ENCODE peak calls at places on chromosomes 5 and 9, in five cellular contexts. F is B cell; N is EL; P is HEK293T; C is activated T-cell treated with anti-CD3 and anti-CD28 coated beads, Interleukin-2, amount 50 U/mL, for 72 hours. L is an unnamed sample.

GRCh38 chr5:111364992-111365391 is 140.8 kb downstream of the CAMK4 start:
- DNase-seq in F (no peak), N (no peak), P (no peak), C (no peak), L (no peak)

GRCh38 chr9:385818-386398 is 171.2 kb downstream of the DOCK8 start:
- DNase-seq in F (peak), N (peak), P (peak), C (peak), L (peak)

GRCh38 chr5:107893642-107894041 is 222.9 kb upstream of the EFNA5 start:
- DNase-seq in F (no peak), N (peak), P (no peak), C (no peak), L (peak)

GRCh38 chr5:162128117-162128516 is 60.5 kb downstream of the GABRG2 start:
- DNase-seq in F (no peak), N (no peak), P (no peak), C (no peak), L (no peak)

GRCh38 chr5:75023368-75024159 is 28.8 kb downstream of the GCNT4 start:
- DNase-seq in F (no peak), N (no peak), P (no peak), C (peak), L (no peak)

GRCh38 chr9:97737429-97737828 is 40.3 kb upstream of the XPA start:
- DNase-seq in F (no peak), N (peak), P (peak), C (no peak), L (no peak)

GRCh38 chr5:152246401-152246800 is 158.7 kb downstream of the NMUR2 start:
- DNase-seq in F (no peak), N (peak), P (peak), C (no peak), L (no peak)

GRCh38 chr5:2460098-2460497 is 291.4 kb downstream of the IRX2 start:
- DNase-seq in F (no peak), N (no peak), P (no peak), C (no peak), L (no peak)

GRCh38 chr5:168987540-168988300 is 313.2 kb downstream of the SLIT3 start:
- DNase-seq in F (peak), N (peak), P (peak), C (peak), L (peak)

GRCh38 chr5:58871648-58872242 is 288.9 kb downstream of the RAB3C start:
- DNase-seq in F (peak), N (peak), P (peak), C (peak), L (peak)

GRCh38 chr5:130104895-130105684 is 200.8 kb downstream of the CHSY3 start:
- DNase-seq in F (no peak), N (no peak), P (no peak), C (no peak), L (peak)